ENCODE peak calls at places on chromosomes 12 and 14, in nine cellular contexts. One of them, this sample, is unnamed.

GRCh38 chr12:113333877-113334785 is 778 bp downstream of the SLC8B1 start:
- DNase-seq in kidney tubule cell: peak
- DNase-seq in HCT116: no peak
- DNase-seq in KG1: no peak
- DNase-seq in GM06990: peak
- DNase-seq in brain pericyte: no peak
- DNase-seq in HL-60: peak
- DNase-seq in NCI-H774: no peak
- DNase-seq in iris pigment epithelial cell: no peak
- DNase-seq in this sample: no peak

GRCh38 chr12:86772688-86773087 is 516.5 kb upstream of the MGAT4C start:
- DNase-seq in NCI-H774: no peak
- DNase-seq in kidney tubule cell: peak
- DNase-seq in brain pericyte: no peak
- DNase-seq in iris pigment epithelial cell: peak
- DNase-seq in KG1: no peak
- DNase-seq in GM06990: no peak
- DNase-seq in HL-60: no peak
- DNase-seq in HCT116: no peak
- DNase-seq in this sample: peak

GRCh38 chr14:38405851-38406630 is 150.1 kb upstream of the CLEC14A start:
- DNase-seq in iris pigment epithelial cell: peak
- DNase-seq in NCI-H774: no peak
- DNase-seq in brain pericyte: no peak
- DNase-seq in HL-60: no peak
- DNase-seq in KG1: no peak
- DNase-seq in HCT116: no peak
- DNase-seq in GM06990: no peak
- DNase-seq in kidney tubule cell: no peak
- DNase-seq in this sample: peak

GRCh38 chr12:62658910-62659309 is 192.3 kb downstream of the MON2 start:
- DNase-seq in kidney tubule cell: no peak
- DNase-seq in HL-60: no peak
- DNase-seq in KG1: no peak
- DNase-seq in iris pigment epithelial cell: no peak
- DNase-seq in HCT116: no peak
- DNase-seq in brain pericyte: no peak
- DNase-seq in NCI-H774: no peak
- DNase-seq in GM06990: no peak
- DNase-seq in this sample: no peak

GRCh38 chr12:109777544-109777943 is 55.7 kb downstream of the TRPV4 start:
- DNase-seq in brain pericyte: no peak
- DNase-seq in GM06990: peak
- DNase-seq in iris pigment epithelial cell: peak
- DNase-seq in KG1: no peak
- DNase-seq in HL-60: peak
- DNase-seq in kidney tubule cell: peak
- DNase-seq in NCI-H774: peak
- DNase-seq in HCT116: no peak
- DNase-seq in this sample: no peak

GRCh38 chr14:21248739-21249411 is 20.4 kb downstream of the HNRNPC start:
- DNase-seq in NCI-H774: no peak
- DNase-seq in HL-60: no peak
- DNase-seq in brain pericyte: no peak
- DNase-seq in HCT116: no peak
- DNase-seq in KG1: no peak
- DNase-seq in GM06990: no peak
- DNase-seq in kidney tubule cell: no peak
- DNase-seq in iris pigment epithelial cell: no peak
- DNase-seq in this sample: no peak

GRCh38 chr14:71651228-71651627 is 281.0 kb upstream of the RGS6 start:
- DNase-seq in HCT116: no peak
- DNase-seq in HL-60: no peak
- DNase-seq in iris pigment epithelial cell: peak
- DNase-seq in NCI-H774: no peak
- DNase-seq in KG1: no peak
- DNase-seq in GM06990: no peak
- DNase-seq in brain pericyte: peak
- DNase-seq in kidney tubule cell: peak
- DNase-seq in this sample: peak

GRCh38 chr14:74664717-74665116 is 48.2 kb downstream of the AREL1 start:
- DNase-seq in GM06990: no peak
- DNase-seq in kidney tubule cell: no peak
- DNase-seq in NCI-H774: no peak
- DNase-seq in brain pericyte: no peak
- DNase-seq in HCT116: no peak
- DNase-seq in KG1: no peak
- DNase-seq in HL-60: no peak
- DNase-seq in iris pigment epithelial cell: no peak
- DNase-seq in this sample: no peak

GRCh38 chr12:56487448-56488040 is 417 bp downstream of the GLS2 start:
- DNase-seq in KG1: no peak
- DNase-seq in HL-60: no peak
- DNase-seq in GM06990: peak
- DNase-seq in HCT116: no peak
- DNase-seq in NCI-H774: peak
- DNase-seq in iris pigment epithelial cell: no peak
- DNase-seq in brain pericyte: no peak
- DNase-seq in kidney tubule cell: peak
- DNase-seq in this sample: no peak

GRCh38 chr12:96026331-96026730 is 9.1 kb downstream of the LTA4H start:
- DNase-seq in NCI-H774: no peak
- DNase-seq in HCT116: no peak
- DNase-seq in iris pigment epithelial cell: peak
- DNase-seq in kidney tubule cell: no peak
- DNase-seq in GM06990: no peak
- DNase-seq in KG1: no peak
- DNase-seq in HL-60: no peak
- DNase-seq in brain pericyte: no peak
- DNase-seq in this sample: no peak

GRCh38 chr12:10031771-10032175 is 1.3 kb downstream of the CLEC9A start:
- DNase-seq in HCT116: no peak
- DNase-seq in brain pericyte: no peak
- DNase-seq in kidney tubule cell: peak
- DNase-seq in HL-60: no peak
- DNase-seq in NCI-H774: no peak
- DNase-seq in iris pigment epithelial cell: peak
- DNase-seq in GM06990: no peak
- DNase-seq in KG1: no peak
- DNase-seq in this sample: peak

GRCh38 chr14:61107148-61107641 is 126.2 kb downstream of the SLC38A6 start:
- DNase-seq in KG1: no peak
- DNase-seq in HCT116: no peak
- DNase-seq in NCI-H774: no peak
- DNase-seq in kidney tubule cell: no peak
- DNase-seq in GM06990: no peak
- DNase-seq in brain pericyte: no peak
- DNase-seq in HL-60: no peak
- DNase-seq in iris pigment epithelial cell: peak
- DNase-seq in this sample: no peak

This sample was measured in astrocyte of the spinal cord.